ENCODE peak calls at places on chromosomes 13 and 19, in six cellular contexts. O, I, A, K, X and L are unnamed samples.

GRCh38 chr13:48596128-48596429 is 57.6 kb upstream of the CYSLTR2 start:
- DNase-seq in O (no peak), I (no peak), A (no peak), K (no peak), X (no peak), L (no peak)

GRCh38 chr13:23871616-23872220 is 17.5 kb downstream of the MIPEP start:
- DNase-seq in O (no peak), I (peak), A (peak), K (peak), X (peak), L (peak)

GRCh38 chr13:98411617-98412310 is 165.1 kb downstream of the STK24 start:
- DNase-seq in O (no peak), I (no peak), A (no peak), K (no peak), X (no peak), L (no peak)

GRCh38 chr13:98534821-98535220 is 42.1 kb downstream of the STK24 start:
- DNase-seq in O (no peak), I (no peak), A (no peak), K (no peak), X (no peak), L (no peak)

GRCh38 chr19:58166708-58167280 is 16.1 kb upstream of the ZNF274 start:
- DNase-seq in O (no peak), I (no peak), A (no peak), K (peak), X (no peak), L (no peak)

GRCh38 chr13:71290963-71291937 is 575.8 kb downstream of the DACH1 start:
- DNase-seq in O (peak), I (peak), A (no peak), K (peak), X (no peak), L (no peak)

GRCh38 chr13:50292082-50292481 is 276.8 kb downstream of the KCNRG start:
- DNase-seq in O (no peak), I (no peak), A (no peak), K (no peak), X (no peak), L (no peak)

GRCh38 chr19:44904426-44904994 is 1.1 kb upstream of the APOE start:
- DNase-seq in O (no peak), I (no peak), A (no peak), K (peak), X (no peak), L (no peak)

GRCh38 chr13:49791214-49791752 is 1.2 kb downstream of the KPNA3 start:
- DNase-seq in O (peak), I (peak), A (peak), K (peak), X (no peak), L (no peak)